ENCODE peak calls at places on chromosomes 11 and 22, in seven cellular contexts. V is neuronal stem cell, H is IMR-90, M is mesendoderm, W is trophoblast cell, P is H9, X is H1. E is an unnamed sample.

GRCh38 chr22:32378703-32379272 is 21.1 kb downstream of the RFPL3 start:
- DNase-seq in V (peak), H (peak), M (peak), W (peak), P (peak), X (peak), E (peak)

GRCh38 chr11:17458268-17458667 is 18.4 kb downstream of the ABCC8 start:
- DNase-seq in V (no peak), H (no peak), M (no peak), W (no peak), P (no peak), X (no peak), E (no peak)

GRCh38 chr11:3159296-3160190 is 5.6 kb downstream of the OSBPL5 start:
- DNase-seq in V (no peak), H (no peak), M (peak), W (no peak), P (no peak), X (no peak), E (no peak)

GRCh38 chr22:37309221-37310074 is 27.1 kb downstream of the CYTH4 start:
- DNase-seq in V (no peak), H (no peak), M (no peak), W (no peak), P (no peak), X (no peak), E (peak)

GRCh38 chr11:16385099-16385498 is 28.8 kb upstream of the SOX6 start:
- DNase-seq in V (no peak), H (no peak), M (no peak), W (no peak), P (no peak), X (no peak), E (no peak)

GRCh38 chr11:26958005-26958404 is 35.9 kb upstream of the FIBIN start:
- DNase-seq in V (no peak), H (no peak), M (no peak), W (no peak), P (no peak), X (no peak), E (no peak)

GRCh38 chr22:36918730-36919129 is 5.3 kb downstream of the CSF2RB start:
- DNase-seq in V (no peak), H (no peak), M (no peak), W (no peak), P (no peak), X (no peak), E (no peak)

GRCh38 chr11:2363130-2363529 is 14.0 kb upstream of the CD81 start:
- DNase-seq in V (no peak), H (no peak), M (no peak), W (no peak), P (no peak), X (no peak), E (no peak)

GRCh38 chr11:16862733-16863132 is 124.3 kb downstream of the C11orf58 start:
- DNase-seq in V (no peak), H (no peak), M (no peak), W (peak), P (no peak), X (no peak), E (no peak)

GRCh38 chr11:44015624-44016007 is 32.2 kb upstream of the ACCSL start:
- DNase-seq in V (no peak), H (no peak), M (no peak), W (no peak), P (no peak), X (no peak), E (no peak)

GRCh38 chr11:65662247-65662801 is 392 bp downstream of the RELA start:
- DNase-seq in V (no peak), H (no peak), M (no peak), W (no peak), P (no peak), X (no peak), E (peak)

DNA sequence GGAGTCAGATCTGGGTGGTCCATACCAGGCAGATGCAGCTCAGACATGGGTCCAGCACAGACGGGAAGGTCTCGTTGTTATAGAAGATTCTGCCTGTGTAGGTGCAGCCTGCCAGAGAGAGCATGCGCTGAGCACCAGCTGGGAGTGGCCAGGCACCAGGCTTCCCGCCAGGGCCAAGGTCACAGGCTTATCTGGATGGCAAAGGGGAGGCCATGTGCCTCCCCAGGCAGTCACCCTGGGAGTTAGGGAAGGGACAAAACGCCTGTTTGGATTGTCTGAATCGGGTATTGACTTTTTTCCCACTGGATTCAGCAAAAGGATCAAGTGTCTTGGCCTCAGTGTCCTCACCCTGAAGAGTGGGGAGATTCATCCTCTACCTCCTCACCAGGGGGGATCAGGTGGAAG is 26.5 kb downstream of the PGA5 start:
- DNase-seq in V (no peak), H (no peak), M (no peak), W (no peak), P (no peak), X (no peak), E (no peak)
- H2BK5ac ChIP-seq in V (no peak), H (no peak), M (no peak), W (no peak), P (no peak), X (no peak), E (no peak)

DNA sequence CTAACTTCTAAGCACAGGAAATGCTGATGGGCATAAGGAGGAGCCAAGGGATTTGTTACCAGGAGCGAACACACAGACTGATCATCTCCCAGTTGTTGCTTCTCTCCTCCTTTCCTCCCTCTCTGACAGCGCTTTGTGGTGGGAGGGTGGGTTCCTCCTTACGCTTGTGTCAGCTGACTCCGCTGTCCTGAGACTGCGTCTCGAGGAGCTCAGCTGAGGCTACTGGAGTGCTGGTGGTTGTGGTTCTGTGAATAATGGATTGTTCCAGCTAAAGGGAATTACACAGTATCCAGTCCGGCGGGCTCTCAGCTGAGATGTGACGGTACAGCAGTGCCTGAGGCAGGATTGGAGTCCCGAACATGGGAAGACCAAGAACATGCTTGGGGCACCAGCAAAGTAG is 113.4 kb downstream of the CTNND1 start:
- DNase-seq in V (no peak), H (no peak), M (no peak), W (peak), P (no peak), X (no peak), E (no peak)
- H2BK5ac ChIP-seq in V (no peak), H (no peak), M (no peak), W (no peak), P (no peak), X (no peak), E (no peak)

DNA sequence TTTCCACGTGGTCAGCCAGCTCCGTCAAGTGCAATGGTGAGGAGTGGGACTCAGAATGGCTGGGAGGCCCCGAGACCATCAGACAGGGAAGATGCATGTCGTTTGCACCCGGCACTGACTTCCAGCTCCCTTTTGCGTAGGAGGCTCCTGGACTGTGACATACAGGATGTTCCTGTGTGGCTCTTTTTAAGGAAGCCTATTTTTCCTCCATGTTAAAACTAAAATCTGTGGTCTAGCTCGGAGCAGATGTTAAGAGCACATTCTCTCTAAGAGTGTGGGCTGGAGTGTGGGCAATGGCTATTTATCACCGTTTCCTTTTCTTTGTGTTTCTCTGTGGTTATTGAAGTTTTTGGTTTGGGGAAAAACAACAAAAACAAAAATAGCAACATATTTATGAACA is 40.9 kb upstream of the AMPD3 start:
- DNase-seq in V (no peak), H (no peak), M (no peak), W (no peak), P (no peak), X (no peak), E (no peak)
- H2BK5ac ChIP-seq in V (no peak), H (no peak), M (no peak), W (no peak), P (no peak), X (no peak), E (no peak)

GRCh38 chr11:129321076-129321475 is 54.6 kb upstream of the BARX2 start:
- DNase-seq in V (no peak), H (no peak), M (no peak), W (no peak), P (no peak), X (peak), E (no peak)

GRCh38 chr11:129324533-129325175 is 51.0 kb upstream of the BARX2 start:
- DNase-seq in V (no peak), H (no peak), M (no peak), W (peak), P (no peak), X (peak), E (peak)

GRCh38 chr11:129320485-129320884 is 55.2 kb upstream of the BARX2 start:
- DNase-seq in V (no peak), H (no peak), M (no peak), W (no peak), P (no peak), X (peak), E (no peak)

GRCh38 chr11:129323896-129324522 is 51.6 kb upstream of the BARX2 start:
- DNase-seq in V (no peak), H (peak), M (no peak), W (no peak), P (no peak), X (peak), E (peak)

GRCh38 chr11:129322941-129323340 is 52.7 kb upstream of the BARX2 start:
- DNase-seq in V (no peak), H (no peak), M (no peak), W (peak), P (peak), X (peak), E (no peak)
- H2BK5ac ChIP-seq in V (no peak), H (no peak), M (no peak), W (no peak), P (no peak), X (no peak), E (no peak)

E was measured in mesenchymal stem cell.